ENCODE peak calls at places on chromosomes 5 and 9, in ten cellular contexts. F, M, V, L, E, S, K, A, O and Q are unnamed samples.

GRCh38 chr5:139711067-139711851 is 63.1 kb downstream of the CXXC5 start:
- DNase-seq in F (peak), M (peak), V (peak), L (no peak), E (no peak), S (no peak), K (no peak), A (no peak), O (peak), Q (peak)

GRCh38 chr9:3181049-3181953 is 337.4 kb upstream of the PUM3 start:
- DNase-seq in F (peak), M (peak), V (peak), L (no peak), E (no peak), S (peak), K (no peak), A (peak), O (peak), Q (peak)

GRCh38 chr9:17906204-17906840 is 327.5 kb downstream of the SH3GL2 start:
- DNase-seq in F (peak), M (no peak), V (peak), L (peak), E (no peak), S (no peak), K (no peak), A (no peak), O (peak), Q (peak)

GRCh38 chr5:107875834-107876233 is 205.1 kb upstream of the EFNA5 start:
- DNase-seq in F (no peak), M (peak), V (peak), L (no peak), E (no peak), S (no peak), K (no peak), A (peak), O (no peak), Q (peak)

GRCh38 chr5:119105971-119106370 is 35.1 kb downstream of the DMXL1 start:
- DNase-seq in F (peak), M (no peak), V (no peak), L (no peak), E (no peak), S (no peak), K (no peak), A (no peak), O (no peak), Q (no peak)

GRCh38 chr9:94901019-94901363 is 174.5 kb downstream of the AOPEP start:
- DNase-seq in F (no peak), M (no peak), V (no peak), L (no peak), E (no peak), S (peak), K (no peak), A (no peak), O (no peak), Q (no peak)

GRCh38 chr9:127174386-127175318 is 52.2 kb upstream of the ANGPTL2 start:
- DNase-seq in F (no peak), M (no peak), V (no peak), L (no peak), E (no peak), S (no peak), K (no peak), A (no peak), O (no peak), Q (no peak)

GRCh38 chr5:61784337-61784736 is 452.3 kb downstream of the ZSWIM6 start:
- DNase-seq in F (no peak), M (peak), V (no peak), L (no peak), E (no peak), S (peak), K (no peak), A (no peak), O (no peak), Q (no peak)

GRCh38 chr9:615756-616155 is 225.7 kb upstream of the DMRT1 start:
- DNase-seq in F (no peak), M (no peak), V (no peak), L (no peak), E (no peak), S (peak), K (no peak), A (no peak), O (peak), Q (no peak)

GRCh38 chr9:112162644-112163413 is 12.3 kb downstream of the SUSD1 start:
- DNase-seq in F (no peak), M (no peak), V (no peak), L (no peak), E (no peak), S (no peak), K (no peak), A (no peak), O (no peak), Q (no peak)

GRCh38 chr5:22560115-22560514 is 293.0 kb downstream of the CDH12 start:
- DNase-seq in F (peak), M (peak), V (no peak), L (no peak), E (no peak), S (peak), K (peak), A (peak), O (peak), Q (no peak)

GRCh38 chr9:21830589-21830988 is 28.2 kb downstream of the MTAP start:
- DNase-seq in F (no peak), M (peak), V (no peak), L (no peak), E (no peak), S (peak), K (peak), A (no peak), O (peak), Q (no peak)

GRCh38 chr9:19533373-19533772 is 124.6 kb downstream of the ACER2 start:
- DNase-seq in F (no peak), M (peak), V (no peak), L (no peak), E (no peak), S (peak), K (peak), A (no peak), O (no peak), Q (no peak)

GRCh38 chr9:115063058-115063850 is 54.7 kb downstream of the TNC start:
- DNase-seq in F (no peak), M (peak), V (no peak), L (no peak), E (no peak), S (peak), K (peak), A (no peak), O (peak), Q (no peak)

GRCh38 chr5:33588654-33589372 is 148.0 kb downstream of the TARS1 start:
- DNase-seq in F (peak), M (no peak), V (peak), L (no peak), E (no peak), S (no peak), K (no peak), A (no peak), O (peak), Q (peak)

GRCh38 chr5:111530298-111530740 is 18.0 kb upstream of the STARD4 start:
- DNase-seq in F (no peak), M (peak), V (no peak), L (peak), E (peak), S (peak), K (peak), A (no peak), O (peak), Q (no peak)

GRCh38 chr5:30197662-30198061 is 995.8 kb upstream of the CDH6 start:
- DNase-seq in F (no peak), M (no peak), V (no peak), L (no peak), E (no peak), S (no peak), K (no peak), A (no peak), O (no peak), Q (no peak)

GRCh38 chr9:16871358-16872151 is 1.1 kb upstream of the BNC2 start:
- DNase-seq in F (peak), M (peak), V (peak), L (peak), E (no peak), S (peak), K (peak), A (no peak), O (peak), Q (peak)

GRCh38 chr5:181069767-181070491 is 29.9 kb downstream of the BTNL9 start:
- DNase-seq in F (no peak), M (no peak), V (no peak), L (no peak), E (no peak), S (no peak), K (peak), A (no peak), O (no peak), Q (peak)

GRCh38 chr5:57445715-57446037 is 36.9 kb downstream of the ACTBL2 start:
- DNase-seq in F (no peak), M (peak), V (no peak), L (no peak), E (no peak), S (no peak), K (no peak), A (no peak), O (no peak), Q (no peak)

GRCh38 chr5:142313275-142313674 is 11.5 kb downstream of the SPRY4 start:
- DNase-seq in F (no peak), M (no peak), V (no peak), L (no peak), E (no peak), S (no peak), K (no peak), A (no peak), O (no peak), Q (no peak)

GRCh38 chr5:11046160-11046559 is 285.1 kb upstream of the DAP start:
- DNase-seq in F (peak), M (peak), V (no peak), L (no peak), E (no peak), S (no peak), K (no peak), A (no peak), O (no peak), Q (peak)

GRCh38 chr5:168125445-168126199 is 165.8 kb upstream of the WWC1 start:
- DNase-seq in F (no peak), M (no peak), V (no peak), L (no peak), E (no peak), S (peak), K (no peak), A (no peak), O (peak), Q (no peak)

GRCh38 chr5:62578540-62578939 is at the start of gene LRRC70:
- DNase-seq in F (no peak), M (peak), V (no peak), L (no peak), E (peak), S (no peak), K (peak), A (no peak), O (no peak), Q (peak)

GRCh38 chr5:157476699-157477408 is 16.8 kb downstream of the NIPAL4 start:
- DNase-seq in F (peak), M (peak), V (peak), L (no peak), E (no peak), S (peak), K (peak), A (peak), O (peak), Q (peak)

GRCh38 chr9:93089481-93089991 is 6.5 kb upstream of the CARD19 start:
- DNase-seq in F (no peak), M (no peak), V (no peak), L (peak), E (no peak), S (no peak), K (no peak), A (no peak), O (no peak), Q (no peak)

GRCh38 chr5:67063055-67063454 is 133.5 kb downstream of the CD180 start:
- DNase-seq in F (no peak), M (no peak), V (no peak), L (no peak), E (no peak), S (peak), K (no peak), A (no peak), O (no peak), Q (no peak)

DNA sequence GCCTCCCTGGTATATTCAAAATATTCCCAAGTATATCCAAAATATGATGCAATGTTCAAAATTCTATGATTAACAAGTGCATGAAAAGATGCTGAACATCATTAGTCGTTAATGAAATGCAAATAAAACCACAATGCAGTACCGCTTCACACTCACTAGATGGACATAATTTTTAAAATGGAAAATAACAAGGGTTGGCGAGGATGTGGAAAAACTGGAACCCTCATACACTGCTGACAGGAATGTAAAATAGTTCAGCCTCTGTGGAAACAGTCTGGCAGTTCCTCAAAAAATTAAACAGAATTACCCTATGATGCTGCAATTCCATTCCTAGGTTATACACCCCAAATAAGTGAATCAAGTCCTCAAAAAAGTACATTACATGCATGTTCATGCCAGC is 36.1 kb upstream of the MYOT start:
- DNase-seq in F (no peak), M (peak), V (no peak), L (no peak), E (no peak), S (no peak), K (no peak), A (no peak), O (no peak), Q (no peak)
- TF ChIP-seq CTCF in F (peak), M (peak), V (peak), L (no peak), E (peak), S (no peak), K (peak), A (no peak), O (no peak), Q (no peak)

DNA sequence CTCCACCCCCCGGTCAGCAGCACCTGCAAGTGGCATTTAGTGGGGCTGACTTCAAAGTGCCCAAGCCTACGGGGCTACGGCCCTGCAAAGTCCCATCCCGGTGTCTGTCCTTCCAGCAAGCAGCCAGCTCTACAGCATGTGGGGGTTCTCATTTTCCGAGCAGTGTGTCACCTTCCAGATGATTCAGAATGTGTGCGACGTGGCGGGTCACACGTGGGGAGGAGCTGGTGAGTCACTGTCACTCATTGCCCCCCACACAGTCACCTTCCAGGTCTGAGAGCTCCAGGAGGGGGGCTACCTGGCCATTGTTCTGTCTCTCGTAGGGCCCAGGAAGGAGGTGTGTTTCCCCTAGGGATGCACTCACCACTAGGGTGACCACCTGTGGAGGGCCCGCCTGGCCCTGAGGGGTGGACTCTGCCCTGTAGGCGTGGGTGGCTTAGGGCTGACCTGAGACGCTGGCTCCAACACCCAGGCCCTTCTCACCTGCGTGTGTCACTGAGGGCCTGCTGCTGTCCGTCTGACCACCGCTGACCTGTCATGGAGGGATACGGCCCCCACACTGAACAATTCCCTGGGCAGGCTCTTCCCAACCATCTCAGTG is 70.2 kb downstream of the SEMA4D start:
- DNase-seq in F (no peak), M (peak), V (no peak), L (no peak), E (no peak), S (no peak), K (no peak), A (no peak), O (no peak), Q (no peak)
- TF ChIP-seq CTCF in F (no peak), M (no peak), V (no peak), L (no peak), E (no peak), S (no peak), K (no peak), A (no peak), O (no peak), Q (no peak)

GRCh38 chr5:179679014-179679674 is 1.7 kb downstream of the CBY3 start:
- DNase-seq in F (no peak), M (peak), V (peak), L (peak), E (no peak), S (peak), K (no peak), A (no peak), O (peak), Q (peak)
- TF ChIP-seq CTCF in F (peak), M (peak), V (peak), L (no peak), E (peak), S (peak), K (peak), A (peak), O (peak), Q (peak)

GRCh38 chr5:150763023-150763793 is 4.4 kb upstream of the DCTN4 start:
- DNase-seq in F (peak), M (peak), V (no peak), L (peak), E (no peak), S (peak), K (peak), A (peak), O (peak), Q (no peak)
- TF ChIP-seq CTCF in F (no peak), M (no peak), V (no peak), L (no peak), E (no peak), S (no peak), K (no peak), A (no peak), O (no peak), Q (no peak)

GRCh38 chr5:117110548-117110947 is 535.9 kb upstream of the SEMA6A start:
- DNase-seq in F (no peak), M (no peak), V (no peak), L (no peak), E (no peak), S (no peak), K (no peak), A (no peak), O (no peak), Q (no peak)

GRCh38 chr5:117103703-117104102 is 529.1 kb upstream of the SEMA6A start:
- DNase-seq in F (peak), M (no peak), V (peak), L (no peak), E (no peak), S (no peak), K (no peak), A (no peak), O (no peak), Q (no peak)

GRCh38 chr5:117102591-117102990 is 528.0 kb upstream of the SEMA6A start:
- DNase-seq in F (no peak), M (no peak), V (no peak), L (no peak), E (no peak), S (no peak), K (no peak), A (no peak), O (no peak), Q (no peak)

GRCh38 chr5:117107859-117108258 is 533.2 kb upstream of the SEMA6A start:
- DNase-seq in F (no peak), M (no peak), V (no peak), L (no peak), E (no peak), S (no peak), K (no peak), A (no peak), O (no peak), Q (no peak)
- TF ChIP-seq CTCF in F (no peak), M (no peak), V (no peak), L (no peak), E (no peak), S (no peak), K (no peak), A (no peak), O (no peak), Q (no peak)

GRCh38 chr5:14326035-14326909 is 183.1 kb downstream of the TRIO start:
- DNase-seq in F (peak), M (no peak), V (no peak), L (no peak), E (no peak), S (no peak), K (no peak), A (no peak), O (no peak), Q (peak)
- TF ChIP-seq CTCF in F (peak), M (peak), V (peak), L (no peak), E (peak), S (peak), K (peak), A (peak), O (no peak), Q (peak)